ENCODE peak calls at places on chromosome 14, in seven cellular contexts. Y, W, N, X, P, H and R are unnamed samples.

GRCh38 chr14:101289911-101290310 is 271.4 kb upstream of the DIO3 start:
- DNase-seq in Y (no peak), W (no peak), N (no peak), X (no peak), P (no peak), H (no peak), R (no peak)

GRCh38 chr14:76953196-76953945 is 75.1 kb downstream of the IRF2BPL start:
- DNase-seq in Y (no peak), W (no peak), N (no peak), X (peak; percentile 53), P (no peak), H (peak; percentile 55), R (peak; percentile 77)

GRCh38 chr14:80108430-80108829 is 102.9 kb downstream of the DIO2 start:
- DNase-seq in Y (no peak), W (no peak), N (no peak), X (no peak), P (no peak), H (no peak), R (no peak)

GRCh38 chr14:70148911-70149675 is 39.7 kb downstream of the SLC8A3 start:
- DNase-seq in Y (no peak), W (no peak), N (no peak), X (no peak), P (no peak), H (no peak), R (no peak)

GRCh38 chr14:45096218-45096617 is 12.3 kb downstream of the PRPF39 start:
- DNase-seq in Y (no peak), W (no peak), N (no peak), X (no peak), P (no peak), H (no peak), R (no peak)

GRCh38 chr14:75246546-75247285 is 31.9 kb upstream of the FOS start:
- DNase-seq in Y (no peak), W (no peak), N (no peak), X (no peak), P (no peak), H (no peak), R (no peak)

GRCh38 chr14:99281396-99281795 is 9.4 kb upstream of the BCL11B start:
- DNase-seq in Y (no peak), W (no peak), N (no peak), X (no peak), P (no peak), H (no peak), R (no peak)

GRCh38 chr14:27528328-27528727 is 930.5 kb upstream of the NOVA1 start:
- DNase-seq in Y (peak; percentile 41), W (peak; percentile 84), N (peak; percentile 78), X (no peak), P (no peak), H (no peak), R (no peak)

GRCh38 chr14:36162267-36162666 is 14.3 kb downstream of the PTCSC3 start:
- DNase-seq in Y (no peak), W (no peak), N (no peak), X (no peak), P (no peak), H (no peak), R (no peak)

GRCh38 chr14:38065101-38065762 is 142.5 kb upstream of the SSTR1 start:
- DNase-seq in Y (no peak), W (no peak), N (no peak), X (peak; percentile 19), P (no peak), H (peak; percentile 41), R (peak; percentile 50)

GRCh38 chr14:85764809-85765208 is 234.9 kb downstream of the FLRT2 start:
- DNase-seq in Y (no peak), W (peak; percentile 25), N (no peak), X (no peak), P (no peak), H (no peak), R (no peak)

GRCh38 chr14:33404054-33404453 is 465.4 kb downstream of the NPAS3 start:
- DNase-seq in Y (no peak), W (no peak), N (no peak), X (no peak), P (no peak), H (no peak), R (no peak)